ENCODE peak calls at places on chromosomes 6 and 20, in seven cellular contexts. K is heart left ventricle, T is HFFc6, G is endothelial cell, J is left ventricle myocardium inferior, D is neural crest cell, S is PC-3. M is an unnamed sample.

GRCh38 chr6:132364675-132365074 is 36.6 kb downstream of the MOXD1 start:
- DNase-seq in K (no peak), G (no peak), T (no peak), J (no peak), S (no peak), D (no peak), M (no peak)

GRCh38 chr20:25286917-25287316 is 39.0 kb downstream of the PYGB start:
- DNase-seq in T (no peak), K (peak), J (peak), S (no peak), G (no peak), D (no peak), M (peak)

GRCh38 chr6:152094992-152095592 is 287.6 kb downstream of the ESR1 start:
- DNase-seq in J (peak), T (peak), K (peak), D (no peak), G (no peak), S (peak), M (peak)

GRCh38 chr6:62150048-62150663 is 135.9 kb downstream of the KHDRBS2 start:
- DNase-seq in D (peak), T (peak), S (peak), G (peak), J (no peak), K (no peak), M (peak)

GRCh38 chr6:87762116-87762515 is 60.1 kb upstream of the AKIRIN2 start:
- DNase-seq in D (no peak), T (no peak), K (no peak), G (no peak), S (no peak), J (no peak), M (no peak)

GRCh38 chr20:47686545-47686944 is 98.7 kb downstream of the SULF2 start:
- DNase-seq in K (no peak), J (no peak), S (no peak), G (no peak), D (no peak), T (no peak), M (no peak)

GRCh38 chr6:26309731-26310142 is 55.3 kb upstream of the BTN3A2 start:
- DNase-seq in D (no peak), S (peak), J (no peak), K (no peak), G (no peak), T (peak), M (no peak)

GRCh38 chr6:1624071-1624847 is 14.5 kb downstream of the FOXC1 start:
- DNase-seq in J (no peak), D (no peak), K (peak), G (peak), S (no peak), T (no peak), M (no peak)

GRCh38 chr6:108942556-108943492 is 94.6 kb downstream of the ARMC2 start:
- DNase-seq in T (no peak), G (peak), S (no peak), K (no peak), J (no peak), D (no peak), M (peak)

GRCh38 chr6:71220466-71220865 is 68.1 kb upstream of the OGFRL1 start:
- DNase-seq in T (no peak), S (no peak), K (no peak), J (no peak), G (no peak), D (no peak), M (no peak)

GRCh38 chr20:61719691-61720347 is 345.9 kb downstream of the TAF4 start:
- DNase-seq in K (no peak), S (no peak), G (no peak), J (no peak), T (no peak), D (no peak), M (no peak)

GRCh38 chr20:60427516-60427915 is 469.3 kb downstream of the CDH26 start:
- DNase-seq in D (no peak), K (no peak), T (no peak), G (no peak), J (no peak), S (no peak), M (no peak)

GRCh38 chr6:127824061-127824460 is 76.8 kb downstream of the THEMIS start:
- DNase-seq in J (no peak), K (no peak), S (no peak), T (no peak), D (no peak), G (no peak), M (no peak)

GRCh38 chr20:36975085-36975829 is 23.7 kb upstream of the SAMHD1 start:
- DNase-seq in J (no peak), G (no peak), D (no peak), S (no peak), T (no peak), K (no peak), M (no peak)

GRCh38 chr6:129131282-129131681 is 248.3 kb downstream of the LAMA2 start:
- DNase-seq in D (no peak), T (no peak), G (no peak), J (peak), S (no peak), K (peak), M (no peak)

GRCh38 chr6:126444874-126445273 is 105.0 kb downstream of the CENPW start:
- DNase-seq in J (no peak), S (no peak), K (no peak), G (no peak), D (no peak), T (no peak), M (no peak)

GRCh38 chr6:72561629-72562028 is 60.2 kb upstream of the KCNQ5 start:
- DNase-seq in J (no peak), G (no peak), D (no peak), T (no peak), K (no peak), S (no peak), M (no peak)

GRCh38 chr20:51028616-51029263 is 5.8 kb upstream of the KCNG1 start:
- DNase-seq in D (no peak), K (no peak), J (no peak), S (peak), G (no peak), T (no peak), M (no peak)

GRCh38 chr6:109456710-109457595 is 1.4 kb upstream of the MICAL1 start:
- DNase-seq in K (peak), G (no peak), S (peak), D (no peak), J (peak), T (peak), M (no peak)

GRCh38 chr20:1376007-1376406 is 16.8 kb downstream of the FKBP1A start:
- DNase-seq in G (no peak), J (no peak), T (no peak), D (no peak), K (no peak), S (no peak), M (no peak)

GRCh38 chr6:139625998-139626975 is 251.8 kb upstream of the CITED2 start:
- DNase-seq in K (no peak), G (no peak), T (no peak), D (no peak), S (no peak), J (no peak), M (no peak)

GRCh38 chr6:91667596-91667995 is 1080.7 kb upstream of the MAP3K7 start:
- DNase-seq in J (no peak), S (no peak), G (no peak), T (no peak), D (no peak), K (no peak), M (no peak)

GRCh38 chr6:431504-431903 is 40.0 kb downstream of the IRF4 start:
- DNase-seq in J (no peak), T (no peak), S (no peak), G (no peak), D (no peak), K (no peak), M (no peak)

GRCh38 chr20:46406986-46407670 is 713 bp upstream of the ELMO2 start:
- DNase-seq in S (peak), G (peak), K (peak), D (no peak), J (peak), T (peak), M (peak)

GRCh38 chr20:48904566-48905321 is 16.8 kb upstream of the ARFGEF2 start:
- DNase-seq in D (peak), S (peak), T (peak), J (peak), K (no peak), G (peak), M (peak)

GRCh38 chr6:82980086-82980485 is 85.6 kb downstream of the UBE3D start:
- DNase-seq in J (no peak), S (peak), G (no peak), K (no peak), T (peak), D (no peak), M (no peak)

GRCh38 chr6:137882225-137882961 is 15.3 kb downstream of the TNFAIP3 start:
- DNase-seq in G (no peak), K (no peak), D (no peak), T (no peak), J (no peak), S (no peak), M (no peak)

GRCh38 chr20:40744494-40745175 is 55.6 kb upstream of the MAFB start:
- DNase-seq in K (no peak), T (no peak), J (no peak), S (no peak), D (no peak), G (no peak), M (no peak)

GRCh38 chr20:45432294-45432693 is 16.4 kb downstream of the PIGT start:
- DNase-seq in D (no peak), S (no peak), T (no peak), G (no peak), K (no peak), J (no peak), M (no peak)

GRCh38 chr6:161748535-161749386 is 474.9 kb upstream of the AGPAT4 start:
- DNase-seq in K (peak), J (peak), T (no peak), S (peak), D (peak), G (peak), M (peak)

GRCh38 chr20:32534661-32535240 is 50.4 kb downstream of the NOL4L start:
- DNase-seq in G (no peak), T (no peak), J (no peak), S (no peak), K (no peak), D (no peak), M (no peak)

GRCh38 chr6:132388291-132388690 is 13.0 kb downstream of the MOXD1 start:
- DNase-seq in J (no peak), G (no peak), T (peak), D (no peak), K (no peak), S (no peak), M (no peak)